ENCODE peak calls at places on chromosomes 11 and 22, in eight cellular contexts. One of them, this sample, is unnamed.

GRCh38 chr11:2521681-2522630 is 77.1 kb downstream of the KCNQ1 start:
- DNase-seq in GM23338: no peak
- DNase-seq in HCT116: no peak
- DNase-seq in endothelial cell: peak
- DNase-seq in epithelial cell of esophagus: no peak
- DNase-seq in astrocyte of the spinal cord: no peak
- DNase-seq in GM12878: no peak
- DNase-seq in mammary epithelial cell: no peak
- DNase-seq in this sample: no peak

GRCh38 chr11:25860677-25861445 is 471.1 kb upstream of the ANO3 start:
- DNase-seq in GM23338: no peak
- DNase-seq in HCT116: no peak
- DNase-seq in endothelial cell: no peak
- DNase-seq in epithelial cell of esophagus: no peak
- DNase-seq in astrocyte of the spinal cord: peak
- DNase-seq in GM12878: no peak
- DNase-seq in mammary epithelial cell: no peak
- DNase-seq in this sample: no peak

GRCh38 chr11:65182258-65183170 is 786 bp downstream of the CAPN1 start:
- DNase-seq in GM23338: peak
- DNase-seq in HCT116: peak
- DNase-seq in endothelial cell: peak
- DNase-seq in epithelial cell of esophagus: peak
- DNase-seq in astrocyte of the spinal cord: no peak
- DNase-seq in GM12878: no peak
- DNase-seq in mammary epithelial cell: peak
- DNase-seq in this sample: no peak

GRCh38 chr11:77002776-77003175 is 31.4 kb upstream of the B3GNT6 start:
- DNase-seq in GM23338: no peak
- DNase-seq in HCT116: no peak
- DNase-seq in endothelial cell: no peak
- DNase-seq in epithelial cell of esophagus: no peak
- DNase-seq in astrocyte of the spinal cord: no peak
- DNase-seq in GM12878: no peak
- DNase-seq in mammary epithelial cell: no peak
- DNase-seq in this sample: no peak

GRCh38 chr11:45052361-45052760 is 94.1 kb upstream of the PRDM11 start:
- DNase-seq in GM23338: no peak
- DNase-seq in HCT116: no peak
- DNase-seq in endothelial cell: no peak
- DNase-seq in epithelial cell of esophagus: no peak
- DNase-seq in astrocyte of the spinal cord: no peak
- DNase-seq in GM12878: no peak
- DNase-seq in mammary epithelial cell: no peak
- DNase-seq in this sample: no peak

GRCh38 chr11:47412152-47412746 is 3.9 kb downstream of the SLC39A13 start:
- DNase-seq in GM23338: peak
- DNase-seq in HCT116: peak
- DNase-seq in endothelial cell: peak
- DNase-seq in epithelial cell of esophagus: peak
- DNase-seq in astrocyte of the spinal cord: no peak
- DNase-seq in GM12878: no peak
- DNase-seq in mammary epithelial cell: no peak
- DNase-seq in this sample: no peak

GRCh38 chr11:60900673-60901404 is 5.5 kb downstream of the PRPF19 start:
- DNase-seq in GM23338: no peak
- DNase-seq in HCT116: no peak
- DNase-seq in endothelial cell: no peak
- DNase-seq in epithelial cell of esophagus: no peak
- DNase-seq in astrocyte of the spinal cord: no peak
- DNase-seq in GM12878: no peak
- DNase-seq in mammary epithelial cell: no peak
- DNase-seq in this sample: no peak

GRCh38 chr22:25762147-25762546 is 20.2 kb downstream of the MYO18B start:
- DNase-seq in GM23338: no peak
- DNase-seq in HCT116: no peak
- DNase-seq in endothelial cell: no peak
- DNase-seq in epithelial cell of esophagus: no peak
- DNase-seq in astrocyte of the spinal cord: no peak
- DNase-seq in GM12878: no peak
- DNase-seq in mammary epithelial cell: no peak
- DNase-seq in this sample: no peak

GRCh38 chr11:64762916-64763803 is 3.4 kb upstream of the PYGM start:
- DNase-seq in GM23338: peak
- DNase-seq in HCT116: no peak
- DNase-seq in endothelial cell: no peak
- DNase-seq in epithelial cell of esophagus: peak
- DNase-seq in astrocyte of the spinal cord: peak
- DNase-seq in GM12878: no peak
- DNase-seq in mammary epithelial cell: no peak
- DNase-seq in this sample: no peak

GRCh38 chr11:86129775-86130540 is 61.1 kb upstream of the PICALM start:
- DNase-seq in GM23338: no peak
- DNase-seq in HCT116: no peak
- DNase-seq in endothelial cell: no peak
- DNase-seq in epithelial cell of esophagus: no peak
- DNase-seq in astrocyte of the spinal cord: no peak
- DNase-seq in GM12878: no peak
- DNase-seq in mammary epithelial cell: no peak
- DNase-seq in this sample: no peak

GRCh38 chr11:18332302-18332701 is 9.9 kb downstream of the GTF2H1 start:
- DNase-seq in GM23338: peak
- DNase-seq in HCT116: no peak
- DNase-seq in endothelial cell: no peak
- DNase-seq in epithelial cell of esophagus: no peak
- DNase-seq in astrocyte of the spinal cord: no peak
- DNase-seq in GM12878: no peak
- DNase-seq in mammary epithelial cell: no peak
- DNase-seq in this sample: no peak

GRCh38 chr11:112797072-112797471 is 164.1 kb upstream of the NCAM1 start:
- DNase-seq in GM23338: peak
- DNase-seq in HCT116: no peak
- DNase-seq in endothelial cell: no peak
- DNase-seq in epithelial cell of esophagus: no peak
- DNase-seq in astrocyte of the spinal cord: no peak
- DNase-seq in GM12878: no peak
- DNase-seq in mammary epithelial cell: no peak
- DNase-seq in this sample: no peak

GRCh38 chr11:114880458-114880857 is 202.1 kb downstream of the NXPE2 start:
- DNase-seq in GM23338: no peak
- DNase-seq in HCT116: no peak
- DNase-seq in endothelial cell: no peak
- DNase-seq in epithelial cell of esophagus: no peak
- DNase-seq in astrocyte of the spinal cord: no peak
- DNase-seq in GM12878: no peak
- DNase-seq in mammary epithelial cell: no peak
- DNase-seq in this sample: no peak

GRCh38 chr22:31625257-31625640 is 36.8 kb downstream of the PISD start:
- DNase-seq in GM23338: no peak
- DNase-seq in HCT116: no peak
- DNase-seq in endothelial cell: no peak
- DNase-seq in epithelial cell of esophagus: no peak
- DNase-seq in astrocyte of the spinal cord: no peak
- DNase-seq in GM12878: no peak
- DNase-seq in mammary epithelial cell: no peak
- DNase-seq in this sample: no peak

GRCh38 chr11:12473366-12473765 is 96.0 kb downstream of the PARVA start:
- DNase-seq in GM23338: no peak
- DNase-seq in HCT116: no peak
- DNase-seq in endothelial cell: no peak
- DNase-seq in epithelial cell of esophagus: no peak
- DNase-seq in astrocyte of the spinal cord: no peak
- DNase-seq in GM12878: no peak
- DNase-seq in mammary epithelial cell: no peak
- DNase-seq in this sample: no peak

GRCh38 chr11:98874050-98874449 is 146.7 kb upstream of the CNTN5 start:
- DNase-seq in GM23338: no peak
- DNase-seq in HCT116: no peak
- DNase-seq in endothelial cell: no peak
- DNase-seq in epithelial cell of esophagus: no peak
- DNase-seq in astrocyte of the spinal cord: no peak
- DNase-seq in GM12878: no peak
- DNase-seq in mammary epithelial cell: no peak
- DNase-seq in this sample: no peak

GRCh38 chr11:118435233-118435892 is 929 bp upstream of the KMT2A start:
- DNase-seq in GM23338: peak
- DNase-seq in HCT116: peak
- DNase-seq in endothelial cell: peak
- DNase-seq in epithelial cell of esophagus: peak
- DNase-seq in astrocyte of the spinal cord: peak
- DNase-seq in GM12878: no peak
- DNase-seq in mammary epithelial cell: no peak
- DNase-seq in this sample: no peak

GRCh38 chr22:33274214-33274828 is 216.1 kb upstream of the SYN3 start:
- DNase-seq in GM23338: peak
- DNase-seq in HCT116: no peak
- DNase-seq in endothelial cell: peak
- DNase-seq in epithelial cell of esophagus: no peak
- DNase-seq in astrocyte of the spinal cord: no peak
- DNase-seq in GM12878: no peak
- DNase-seq in mammary epithelial cell: peak
- DNase-seq in this sample: no peak

GRCh38 chr11:17531818-17532131 is 12.4 kb downstream of the USH1C start:
- DNase-seq in GM23338: no peak
- DNase-seq in HCT116: no peak
- DNase-seq in endothelial cell: no peak
- DNase-seq in epithelial cell of esophagus: no peak
- DNase-seq in astrocyte of the spinal cord: no peak
- DNase-seq in GM12878: no peak
- DNase-seq in mammary epithelial cell: no peak
- DNase-seq in this sample: no peak

GRCh38 chr11:2522636-2523255 is 77.9 kb downstream of the KCNQ1 start:
- DNase-seq in GM23338: no peak
- DNase-seq in HCT116: no peak
- DNase-seq in endothelial cell: peak
- DNase-seq in epithelial cell of esophagus: no peak
- DNase-seq in astrocyte of the spinal cord: no peak
- DNase-seq in GM12878: no peak
- DNase-seq in mammary epithelial cell: no peak
- DNase-seq in this sample: no peak

GRCh38 chr11:134666273-134667174 is 254.5 kb upstream of the B3GAT1 start:
- DNase-seq in GM23338: no peak
- DNase-seq in HCT116: no peak
- DNase-seq in endothelial cell: no peak
- DNase-seq in epithelial cell of esophagus: no peak
- DNase-seq in astrocyte of the spinal cord: no peak
- DNase-seq in GM12878: no peak
- DNase-seq in mammary epithelial cell: no peak
- DNase-seq in this sample: no peak

GRCh38 chr11:43708776-43709175 is 28.2 kb downstream of the HSD17B12 start:
- DNase-seq in GM23338: peak
- DNase-seq in HCT116: no peak
- DNase-seq in endothelial cell: no peak
- DNase-seq in epithelial cell of esophagus: peak
- DNase-seq in astrocyte of the spinal cord: no peak
- DNase-seq in GM12878: no peak
- DNase-seq in mammary epithelial cell: no peak
- DNase-seq in this sample: no peak
- TF ChIP-seq CTCF in GM23338: peak
- TF ChIP-seq CTCF in HCT116: peak
- TF ChIP-seq CTCF in endothelial cell: no peak
- TF ChIP-seq CTCF in epithelial cell of esophagus: peak
- TF ChIP-seq CTCF in astrocyte of the spinal cord: peak
- TF ChIP-seq CTCF in GM12878: peak
- TF ChIP-seq CTCF in mammary epithelial cell: peak
- TF ChIP-seq CTCF in this sample: no peak

DNA sequence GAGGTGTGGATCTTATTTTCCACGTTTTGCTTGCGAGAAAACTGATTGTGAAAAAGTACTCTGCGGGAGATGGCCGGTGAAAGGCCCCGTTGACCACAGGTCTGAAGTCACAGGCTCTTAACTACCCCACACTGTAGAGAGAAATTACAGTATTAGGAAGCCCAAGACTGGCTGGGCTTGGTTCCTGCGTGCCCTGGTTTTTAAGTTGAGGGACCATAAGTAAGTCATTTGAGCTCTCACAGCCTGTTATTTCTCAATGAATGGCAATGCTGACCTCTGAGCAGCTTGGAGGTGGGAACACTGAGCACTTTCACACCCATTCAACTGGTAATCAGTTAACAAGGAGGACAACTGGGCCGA is 444 bp upstream of the RAB38 start:
- DNase-seq in GM23338: peak
- DNase-seq in HCT116: no peak
- DNase-seq in endothelial cell: no peak
- DNase-seq in epithelial cell of esophagus: peak
- DNase-seq in astrocyte of the spinal cord: peak
- DNase-seq in GM12878: no peak
- DNase-seq in mammary epithelial cell: no peak
- DNase-seq in this sample: no peak
- TF ChIP-seq CTCF in GM23338: no peak
- TF ChIP-seq CTCF in HCT116: no peak
- TF ChIP-seq CTCF in endothelial cell: no peak
- TF ChIP-seq CTCF in epithelial cell of esophagus: no peak
- TF ChIP-seq CTCF in astrocyte of the spinal cord: no peak
- TF ChIP-seq CTCF in GM12878: no peak
- TF ChIP-seq CTCF in mammary epithelial cell: no peak
- TF ChIP-seq CTCF in this sample: no peak

DNA sequence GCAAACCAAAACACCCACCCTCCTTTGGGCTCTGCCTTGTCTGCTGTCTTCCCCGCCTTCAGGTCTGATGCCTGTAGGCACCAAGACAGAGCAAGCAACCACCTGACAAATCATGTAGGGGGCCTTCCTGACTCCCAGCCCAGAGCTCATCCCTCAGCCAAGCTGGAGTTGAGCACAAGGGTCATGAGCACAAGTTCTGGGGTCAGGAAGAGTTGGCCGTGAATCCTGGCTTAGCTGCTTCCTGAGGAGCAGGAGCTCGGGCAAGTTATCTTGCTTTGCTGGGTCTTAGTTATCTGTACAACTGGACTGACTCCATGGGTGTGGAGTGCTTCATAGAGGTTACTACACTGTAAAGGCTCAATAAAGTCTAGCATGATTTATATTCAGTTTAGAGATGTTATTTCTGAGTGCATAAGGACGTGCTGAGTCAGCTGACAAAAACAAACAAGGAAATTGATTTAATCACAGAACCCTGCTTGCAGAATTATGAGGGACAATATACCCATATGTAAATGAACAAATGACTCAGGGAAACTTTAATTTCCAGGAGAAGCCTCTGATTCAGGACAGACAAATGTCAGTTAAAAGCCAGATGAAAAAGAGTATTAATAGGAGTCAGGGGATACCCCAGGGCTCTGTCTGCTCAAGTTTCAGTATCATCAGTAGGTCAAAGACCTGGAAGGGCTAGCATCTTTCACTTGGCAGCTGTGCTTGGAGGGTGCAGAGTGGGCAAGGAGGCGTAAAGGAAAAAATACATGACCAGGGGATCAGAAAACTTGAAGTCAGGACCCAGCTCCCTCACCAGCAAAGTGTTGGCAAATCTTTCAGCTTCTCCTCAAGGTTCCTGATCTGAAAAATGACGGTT is 15.1 kb upstream of the APOA1 start:
- DNase-seq in GM23338: no peak
- DNase-seq in HCT116: no peak
- DNase-seq in endothelial cell: no peak
- DNase-seq in epithelial cell of esophagus: peak
- DNase-seq in astrocyte of the spinal cord: peak
- DNase-seq in GM12878: no peak
- DNase-seq in mammary epithelial cell: peak
- DNase-seq in this sample: peak
- TF ChIP-seq CTCF in GM23338: no peak
- TF ChIP-seq CTCF in HCT116: no peak
- TF ChIP-seq CTCF in endothelial cell: no peak
- TF ChIP-seq CTCF in epithelial cell of esophagus: no peak
- TF ChIP-seq CTCF in astrocyte of the spinal cord: no peak
- TF ChIP-seq CTCF in GM12878: no peak
- TF ChIP-seq CTCF in mammary epithelial cell: no peak
- TF ChIP-seq CTCF in this sample: no peak

GRCh38 chr22:46596819-46597218 is 23.4 kb upstream of the GRAMD4 start:
- DNase-seq in GM23338: peak
- DNase-seq in HCT116: peak
- DNase-seq in endothelial cell: no peak
- DNase-seq in epithelial cell of esophagus: peak
- DNase-seq in astrocyte of the spinal cord: no peak
- DNase-seq in GM12878: no peak
- DNase-seq in mammary epithelial cell: peak
- DNase-seq in this sample: no peak
- TF ChIP-seq CTCF in GM23338: no peak
- TF ChIP-seq CTCF in HCT116: peak
- TF ChIP-seq CTCF in endothelial cell: no peak
- TF ChIP-seq CTCF in epithelial cell of esophagus: peak
- TF ChIP-seq CTCF in astrocyte of the spinal cord: no peak
- TF ChIP-seq CTCF in GM12878: no peak
- TF ChIP-seq CTCF in mammary epithelial cell: peak
- TF ChIP-seq CTCF in this sample: no peak